ENCODE peak calls at places on chromosomes 11 and 22, in five cellular contexts. X is progenitor cell of endocrine pancreas, D is aorta, Q is AG04450, B is iPS-NIHi11. J is an unnamed sample.
A peak's percentile ranks its signal among the peaks of the same experiment; 100 is the strongest.

GRCh38 chr11:20592741-20593140 is 6.7 kb upstream of the SLC6A5 start:
- DNase-seq in X (no peak), D (no peak), Q (no peak), B (no peak), J (no peak)

GRCh38 chr22:46660604-46661201 is 40.5 kb downstream of the GRAMD4 start:
- DNase-seq in X (no peak), D (no peak), Q (no peak), B (no peak), J (no peak)

GRCh38 chr11:35035894-35036408 is 103.0 kb upstream of the CD44 start:
- DNase-seq in X (no peak), D (no peak), Q (peak; percentile 49), B (no peak), J (no peak)

GRCh38 chr11:110919241-110919893 is 207.1 kb upstream of the ARHGAP20 start:
- DNase-seq in X (no peak), D (no peak), Q (no peak), B (no peak), J (no peak)

GRCh38 chr22:25354456-25354855 is 135.0 kb downstream of the CRYBB2 start:
- DNase-seq in X (no peak), D (no peak), Q (no peak), B (no peak), J (no peak)

GRCh38 chr11:78290293-78291176 is 101.8 kb downstream of the USP35 start:
- DNase-seq in X (no peak), D (no peak), Q (peak; percentile 3), B (no peak), J (peak; percentile 45)

GRCh38 chr11:68216171-68216938 is 3.3 kb upstream of the KMT5B start:
- DNase-seq in X (no peak), D (no peak), Q (no peak), B (no peak), J (no peak)

GRCh38 chr11:31806186-31806943 is 4.8 kb downstream of the PAX6 start:
- DNase-seq in X (no peak), D (peak; percentile 72), Q (no peak), B (no peak), J (no peak)

GRCh38 chr22:48647606-48648515 is 1179.8 kb downstream of the BRD1 start:
- DNase-seq in X (no peak), D (no peak), Q (no peak), B (no peak), J (no peak)

GRCh38 chr22:28024422-28024888 is 105.4 kb upstream of the PITPNB start:
- DNase-seq in X (no peak), D (peak; percentile 50), Q (no peak), B (no peak), J (no peak)

GRCh38 chr11:1826552-1827094 is 8.2 kb upstream of the SYT8 start:
- DNase-seq in X (no peak), D (peak; percentile 93), Q (no peak), B (peak; percentile 64), J (no peak)

GRCh38 chr11:66953431-66953833 is 4.8 kb downstream of the PC start:
- DNase-seq in X (no peak), D (no peak), Q (no peak), B (no peak), J (no peak)